ENCODE peak calls at places on chromosome 15, in four cellular contexts. U, N, Z and A are unnamed samples.

GRCh38 chr15:89335289-89336041 is 841 bp upstream of the POLG start:
- DNase-seq in Z (peak; percentile 10), N (peak; percentile 53), U (peak; percentile 77), A (peak; percentile 45)

GRCh38 chr15:98658831-98659699 is 10.7 kb downstream of the IGF1R start:
- DNase-seq in Z (peak; percentile 66), U (peak; percentile 41), N (no peak), A (peak; percentile 70)

GRCh38 chr15:45179221-45179985 is 8.4 kb downstream of the SHF start:
- DNase-seq in Z (peak; percentile 48), N (peak; percentile 72), U (peak; percentile 55), A (peak; percentile 55)

GRCh38 chr15:51536965-51537574 is 85.5 kb downstream of the DMXL2 start:
- DNase-seq in U (peak; percentile 37), Z (peak; percentile 3), N (no peak), A (peak; percentile 13)

GRCh38 chr15:92430067-92430435 is 36.4 kb downstream of the ST8SIA2 start:
- DNase-seq in N (no peak), Z (no peak), U (no peak), A (no peak)

GRCh38 chr15:89329329-89330084 is 5.1 kb downstream of the POLG start:
- DNase-seq in U (no peak), Z (no peak), N (no peak), A (no peak)

GRCh38 chr15:84981711-84982300 is at the start of gene PDE8A:
- DNase-seq in Z (no peak), N (peak; percentile 46), U (peak; percentile 78), A (peak; percentile 49)

GRCh38 chr15:71532994-71533393 is 277.4 kb upstream of the NR2E3 start:
- DNase-seq in U (peak; percentile 63), N (peak; percentile 32), Z (peak; percentile 5), A (peak; percentile 54)

GRCh38 chr15:34109775-34110663 is 8.1 kb downstream of the PGBD4 start:
- DNase-seq in Z (peak; percentile 45), N (no peak), U (peak; percentile 28), A (peak; percentile 11)

GRCh38 chr15:98727115-98728040 is 79.0 kb downstream of the IGF1R start:
- DNase-seq in Z (peak; percentile 89), U (no peak), N (peak; percentile 76), A (peak; percentile 72)

GRCh38 chr15:29822100-29822684 is at the start of gene TJP1:
- DNase-seq in Z (peak; percentile 39), N (peak; percentile 77), U (peak; percentile 87), A (peak; percentile 69)

GRCh38 chr15:29097168-29097567 is 172.5 kb downstream of the NSMCE3 start:
- DNase-seq in U (no peak), N (no peak), Z (no peak), A (no peak)

GRCh38 chr15:89002281-89002761 is 85.9 kb upstream of the ABHD2 start:
- DNase-seq in Z (peak; percentile 18), N (no peak), U (peak; percentile 57), A (no peak)

GRCh38 chr15:65416845-65417416 is 5.8 kb downstream of the IGDCC4 start:
- DNase-seq in N (peak; percentile 89), U (no peak), Z (no peak), A (no peak)

GRCh38 chr15:58669108-58669507 is 80.4 kb downstream of the ADAM10 start:
- DNase-seq in N (no peak), Z (no peak), U (peak; percentile 47), A (no peak)

GRCh38 chr15:33852570-33852969 is 115.7 kb upstream of the CHRM5 start:
- DNase-seq in Z (no peak), U (no peak), N (no peak), A (no peak)

GRCh38 chr15:90306560-90306959 is 41.1 kb downstream of the NGRN start:
- DNase-seq in N (no peak), U (no peak), Z (no peak), A (no peak)

GRCh38 chr15:92290359-92290992 is 103.2 kb upstream of the ST8SIA2 start:
- DNase-seq in N (no peak), Z (no peak), U (no peak), A (no peak)

GRCh38 chr15:48976444-48977088 is 12.8 kb upstream of the SHC4 start:
- DNase-seq in N (no peak), Z (peak; percentile 45), U (no peak), A (no peak)

GRCh38 chr15:32936283-32936918 is 218.6 kb downstream of the GREM1 start:
- DNase-seq in Z (peak; percentile 16), U (peak; percentile 12), N (no peak), A (peak; percentile 26)

GRCh38 chr15:55774113-55774970 is 31.4 kb upstream of the PRTG start:
- DNase-seq in U (peak; percentile 61), N (peak; percentile 84), Z (peak; percentile 33), A (peak; percentile 52)

GRCh38 chr15:88655103-88655553 is 16.3 kb downstream of the ISG20 start:
- DNase-seq in U (no peak), Z (no peak), N (no peak), A (no peak)

GRCh38 chr15:58559904-58560588 is 128.3 kb downstream of the LIPC start:
- DNase-seq in U (no peak), N (no peak), Z (no peak), A (no peak)

GRCh38 chr15:31150732-31151212 is 49.2 kb upstream of the TRPM1 start:
- DNase-seq in N (no peak), U (no peak), Z (no peak), A (no peak)

GRCh38 chr15:73781038-73781925 is 28.1 kb upstream of the INSYN1 start:
- DNase-seq in U (peak; percentile 65), Z (no peak), N (no peak), A (no peak)

GRCh38 chr15:77038312-77039216 is 32.3 kb downstream of the TSPAN3 start:
- DNase-seq in U (no peak), N (no peak), Z (no peak), A (no peak)

GRCh38 chr15:55737373-55737772 is 5.6 kb downstream of the PRTG start:
- DNase-seq in N (no peak), U (no peak), Z (no peak), A (no peak)

GRCh38 chr15:68374346-68374745 is 57.6 kb downstream of the ITGA11 start:
- DNase-seq in U (no peak), Z (no peak), N (no peak), A (no peak)

GRCh38 chr15:94352940-94353820 is 121.8 kb downstream of the MCTP2 start:
- DNase-seq in U (no peak), N (no peak), Z (peak; percentile 45), A (no peak)

GRCh38 chr15:31212286-31212685 is 110.8 kb upstream of the TRPM1 start:
- DNase-seq in Z (no peak), U (no peak), N (no peak), A (no peak)

GRCh38 chr15:29183071-29183831 is 86.4 kb downstream of the NSMCE3 start:
- DNase-seq in N (no peak), U (no peak), Z (no peak), A (peak; percentile 9)

GRCh38 chr15:31304074-31304648 is 22.5 kb upstream of the KLF13 start:
- DNase-seq in Z (no peak), N (no peak), U (no peak), A (no peak)

GRCh38 chr15:31554261-31554660 is 227.6 kb downstream of the KLF13 start:
- DNase-seq in Z (no peak), U (no peak), N (no peak), A (no peak)

DNA sequence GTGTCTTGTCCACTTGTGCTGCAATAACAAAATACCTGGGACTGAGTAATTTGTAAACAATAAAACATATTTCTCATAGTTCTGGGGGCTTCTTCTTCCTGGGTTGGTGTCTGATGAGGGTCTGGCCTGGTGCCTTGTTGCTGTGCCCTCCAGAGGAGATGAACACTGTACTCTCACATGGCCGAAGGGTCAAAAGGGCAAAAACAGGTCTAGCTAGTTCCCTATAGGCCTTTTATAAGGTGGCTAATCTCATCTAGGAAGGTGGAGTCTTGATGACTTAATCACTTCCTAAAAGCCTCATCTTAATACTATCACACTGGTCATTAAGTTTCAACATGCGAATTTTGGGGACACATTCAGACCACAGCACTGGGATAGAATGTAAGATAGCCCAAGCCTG is 228.4 kb downstream of the TLE3 start:
- DNase-seq in U (no peak), N (no peak), Z (no peak), A (no peak)
- TF ChIP-seq ELF4 in U (no peak), N (no peak), Z (no peak), A (no peak)

DNA sequence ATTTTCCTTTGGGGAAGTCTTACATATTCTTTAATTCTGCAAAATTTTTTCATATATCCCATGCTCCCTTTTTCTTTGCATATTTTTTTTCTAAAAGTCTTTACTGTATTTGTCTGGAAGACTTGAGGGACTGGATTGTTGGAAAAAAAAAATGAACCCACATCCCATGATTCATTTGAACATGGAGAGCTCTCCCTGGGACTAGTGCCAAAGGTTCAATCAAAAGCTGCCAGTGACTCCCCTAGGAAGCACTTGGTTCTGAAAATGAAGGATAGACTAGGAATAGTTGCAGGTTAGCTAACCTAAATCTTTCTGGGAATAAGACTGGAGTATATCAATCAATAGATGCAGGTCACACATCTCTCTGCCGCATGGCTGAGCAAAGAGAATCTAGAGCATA is 16.4 kb upstream of the BNC1 start:
- DNase-seq in U (no peak), N (no peak), Z (no peak), A (no peak)
- TF ChIP-seq ELF4 in U (no peak), N (no peak), Z (no peak), A (no peak)

GRCh38 chr15:101424984-101425383 is 64.5 kb downstream of the PCSK6 start:
- DNase-seq in U (no peak), Z (no peak), N (no peak), A (no peak)
- TF ChIP-seq ELF4 in U (no peak), Z (no peak), N (no peak), A (no peak)

GRCh38 chr15:40253179-40253790 is 14.4 kb downstream of the PAK6 start:
- DNase-seq in U (no peak), N (no peak), Z (no peak), A (no peak)

GRCh38 chr15:40252141-40252437 is 13.2 kb downstream of the PAK6 start:
- DNase-seq in N (no peak), Z (no peak), U (no peak), A (no peak)

GRCh38 chr15:40250771-40251454 is 12.1 kb downstream of the PAK6 start:
- DNase-seq in U (no peak), Z (no peak), N (peak; percentile 7), A (no peak)

GRCh38 chr15:40251455-40252140 is 12.7 kb downstream of the PAK6 start:
- DNase-seq in U (no peak), Z (no peak), N (no peak), A (no peak)

DNA sequence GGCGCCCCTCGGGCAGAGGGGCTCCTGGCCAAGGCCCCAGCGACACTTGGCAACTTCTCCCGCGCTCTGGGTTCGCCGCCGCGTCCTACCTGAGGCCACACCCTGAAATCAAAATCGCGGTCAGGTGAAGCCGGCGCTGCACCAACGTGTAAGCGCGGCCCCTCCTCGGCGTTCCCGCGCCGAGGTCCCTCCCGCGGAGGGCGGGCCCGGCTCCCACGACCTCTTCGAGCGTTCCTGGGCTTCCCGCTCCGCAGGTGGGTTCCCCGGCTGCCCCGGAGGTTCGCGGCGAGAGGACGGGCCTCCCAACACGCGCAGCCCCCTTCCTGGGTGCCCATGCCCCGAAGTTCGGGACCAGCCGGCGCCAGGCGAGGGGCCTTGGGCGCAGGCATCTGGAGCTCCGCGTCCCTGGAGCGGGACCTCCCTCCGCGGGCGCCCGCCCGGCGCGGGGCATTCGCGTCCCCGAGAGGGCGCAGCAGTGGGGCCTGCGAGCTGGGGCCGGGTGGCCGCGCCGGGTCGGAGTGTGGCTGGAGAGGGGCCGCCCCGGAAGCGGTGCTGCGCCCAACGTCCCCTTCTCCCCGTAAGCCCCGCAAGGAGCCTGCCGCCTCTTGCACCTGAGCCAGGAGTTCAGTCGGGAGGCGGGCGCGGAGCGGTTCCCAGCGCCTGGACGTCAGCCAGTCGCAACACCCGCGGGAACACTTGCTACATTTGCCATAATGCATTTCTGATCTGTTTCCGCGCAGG is 13.7 kb downstream of the PAK6 start:
- DNase-seq in N (peak; percentile 68), Z (no peak), U (no peak), A (no peak)
- TF ChIP-seq ELF4 in N (peak; percentile 46), Z (no peak), U (no peak), A (no peak)

GRCh38 chr15:36008719-36009118 is 462.8 kb upstream of the DPH6 start:
- DNase-seq in U (no peak), N (no peak), Z (no peak), A (no peak)
- TF ChIP-seq ELF4 in U (no peak), N (no peak), Z (no peak), A (no peak)